ENCODE peak calls at places on chromosomes 13 and 19, in four cellular contexts. C is T1000, O is posterior cingulate gyrus, N is non-pigmented ciliary epithelial cell. E is an unnamed sample.

GRCh38 chr19:31297991-31298390 is 51.2 kb downstream of the TSHZ3 start:
- DNase-seq in C (no peak), O (no peak), N (no peak), E (no peak)

GRCh38 chr13:33426131-33426530 is 140.6 kb upstream of the STARD13 start:
- DNase-seq in N (no peak), C (no peak), O (no peak), E (no peak)

GRCh38 chr13:90217275-90217674 is 1130.2 kb upstream of the MIR17HG start:
- DNase-seq in O (no peak), N (no peak), C (no peak), E (no peak)

GRCh38 chr19:3270908-3271307 is 46.4 kb downstream of the CELF5 start:
- DNase-seq in N (no peak), O (peak; percentile 74), C (no peak), E (peak; percentile 76)

GRCh38 chr19:52170863-52171320 is 529 bp downstream of the ZNF836 start:
- DNase-seq in O (no peak), C (no peak), N (no peak), E (peak; percentile 3)

GRCh38 chr19:41821003-41821735 is 23.3 kb downstream of the LYPD4 start:
- DNase-seq in O (no peak), C (no peak), N (peak; percentile 1), E (peak; percentile 40)

GRCh38 chr19:31145909-31146453 is 203.3 kb downstream of the TSHZ3 start:
- DNase-seq in O (no peak), N (no peak), C (no peak), E (no peak)

GRCh38 chr13:91346848-91347211 is 657 bp upstream of the MIR17HG start:
- DNase-seq in O (no peak), C (no peak), N (no peak), E (peak; percentile 9)

GRCh38 chr13:44474122-44474910 is 100.7 kb downstream of the SERP2 start:
- DNase-seq in N (no peak), C (no peak), O (no peak), E (peak; percentile 43)

GRCh38 chr13:97780486-97780885 is 173.0 kb upstream of the IPO5 start:
- DNase-seq in O (no peak), C (no peak), N (no peak), E (no peak)

GRCh38 chr19:47707135-47707925 is 5.9 kb upstream of the EHD2 start:
- DNase-seq in O (peak; percentile 56), C (peak; percentile 39), N (peak; percentile 26), E (peak; percentile 76)

GRCh38 chr19:35085947-35086346 is 29.7 kb upstream of the FXYD3 start:
- DNase-seq in C (no peak), N (no peak), O (no peak), E (no peak)

GRCh38 chr19:45324349-45324907 is 1.8 kb upstream of the CKM start:
- DNase-seq in O (no peak), C (no peak), N (no peak), E (no peak)

GRCh38 chr19:18898081-18898532 is 2.1 kb upstream of the CERS1 start:
- DNase-seq in C (no peak), N (no peak), O (no peak), E (peak; percentile 48)

GRCh38 chr13:65054277-65054676 is 2175.9 kb downstream of the PCDH9 start:
- DNase-seq in C (no peak), N (no peak), O (no peak), E (no peak)

GRCh38 chr19:36514012-36514612 is 14.0 kb downstream of the ZNF260 start:
- DNase-seq in C (no peak), O (no peak), N (no peak), E (no peak)

GRCh38 chr13:40786568-40786996 is 2.8 kb upstream of the SLC25A15 start:
- DNase-seq in N (no peak), O (no peak), C (no peak), E (peak; percentile 74)

E was measured in M059J.